ENCODE peak calls at places on chromosomes 11 and 22, in eight cellular contexts. T is stimulated activated CD4-positive, alpha-beta T cell treated with anti-CD3 and anti-CD28 coated beads, Interleukin-1b, Interleukin-23, amount 100 ng/mL, for 24 hours; X is stimulated activated CD8-positive, alpha-beta memory T cell treated with anti-CD3 and anti-CD28 coated beads, Interleukin-2, amount 100 ng/mL, for 1 hour; O is H54; D is omental fat pad; J is glomerular endothelial cell; H is anterior cingulate cortex; G is Panc1. L is an unnamed sample.

GRCh38 chr11:20457934-20458333 is 70.4 kb downstream of the PRMT3 start:
- DNase-seq in D (no peak), X (no peak), T (no peak), G (no peak), H (no peak), O (no peak), J (no peak), L (no peak)

GRCh38 chr22:40525250-40525884 is 111.2 kb downstream of the MRTFA start:
- DNase-seq in G (no peak), T (peak), D (peak), J (no peak), O (no peak), H (no peak), X (peak), L (no peak)

GRCh38 chr11:127651175-127651887 is 650.8 kb upstream of the KIRREL3 start:
- DNase-seq in H (no peak), O (peak), J (no peak), X (no peak), G (peak), D (no peak), T (no peak), L (no peak)

GRCh38 chr11:112542479-112542878 is 281.8 kb upstream of the PLET1 start:
- DNase-seq in G (no peak), D (no peak), X (no peak), O (no peak), J (no peak), H (no peak), T (no peak), L (no peak)

GRCh38 chr22:38569181-38569971 is 607 bp downstream of the DMC1 start:
- DNase-seq in O (no peak), J (no peak), X (no peak), D (no peak), G (no peak), T (no peak), H (no peak), L (no peak)

GRCh38 chr11:40125054-40125453 is 1334.4 kb downstream of the LRRC4C start:
- DNase-seq in O (no peak), X (no peak), T (no peak), J (no peak), H (no peak), D (no peak), G (no peak), L (no peak)

GRCh38 chr22:30116362-30117117 is 36.3 kb downstream of the HORMAD2 start:
- DNase-seq in H (no peak), G (peak), T (no peak), X (no peak), J (no peak), D (no peak), O (no peak), L (no peak)

GRCh38 chr11:1887451-1888346 is 4.0 kb downstream of the PRR33 start:
- DNase-seq in H (no peak), D (no peak), J (no peak), T (no peak), G (no peak), X (no peak), O (no peak), L (no peak)

GRCh38 chr22:25397616-25398015 is 166.9 kb upstream of the GRK3 start:
- DNase-seq in D (no peak), O (no peak), J (no peak), T (no peak), X (no peak), G (no peak), H (no peak), L (no peak)

GRCh38 chr11:96393753-96394348 is 4.0 kb downstream of the JRKL start:
- DNase-seq in T (no peak), G (peak), H (no peak), D (no peak), O (no peak), J (no peak), X (no peak), L (peak)

GRCh38 chr11:64400096-64400495 is 41.1 kb downstream of the RPS6KA4 start:
- DNase-seq in J (no peak), H (no peak), O (peak), X (no peak), T (no peak), G (no peak), D (no peak), L (no peak)

GRCh38 chr11:60657880-60658279 is 41.5 kb upstream of the MS4A8 start:
- DNase-seq in J (no peak), G (no peak), O (no peak), D (no peak), H (no peak), T (no peak), X (no peak), L (no peak)

GRCh38 chr11:76419896-76420295 is 24.9 kb upstream of the EMSY start:
- DNase-seq in X (no peak), J (no peak), O (no peak), T (no peak), D (no peak), H (no peak), G (no peak), L (peak)

GRCh38 chr11:103628121-103628520 is 408.3 kb upstream of the DDI1 start:
- DNase-seq in H (no peak), T (no peak), D (no peak), X (no peak), G (no peak), J (no peak), O (no peak), L (no peak)

GRCh38 chr11:9362393-9362863 is 22.0 kb upstream of the IPO7 start:
- DNase-seq in T (no peak), X (no peak), G (no peak), J (no peak), D (no peak), H (no peak), O (no peak), L (no peak)

GRCh38 chr22:37672920-37673453 is 2.4 kb upstream of the LGALS1 start:
- DNase-seq in T (no peak), O (no peak), H (no peak), D (no peak), X (no peak), G (no peak), J (no peak), L (no peak)

GRCh38 chr11:14275081-14275480 is 83.9 kb downstream of the RRAS2 start:
- DNase-seq in T (no peak), H (no peak), O (no peak), D (no peak), X (no peak), G (no peak), J (no peak), L (no peak)

GRCh38 chr11:46537121-46537520 is 56.7 kb downstream of the AMBRA1 start:
- DNase-seq in H (no peak), O (no peak), T (no peak), G (no peak), D (no peak), J (no peak), X (no peak), L (no peak)

GRCh38 chr11:4038973-4039372 is 55.6 kb upstream of the RRM1 start:
- DNase-seq in D (no peak), O (no peak), H (no peak), J (no peak), X (no peak), T (no peak), G (no peak), L (no peak)

GRCh38 chr11:48150213-48150612 is 66.4 kb upstream of the OR4B1 start:
- DNase-seq in H (no peak), O (no peak), T (no peak), D (no peak), X (no peak), G (no peak), J (peak), L (no peak)

GRCh38 chr11:71472357-71472885 is 19.4 kb downstream of the NADSYN1 start:
- DNase-seq in H (no peak), G (no peak), D (no peak), T (no peak), X (no peak), O (no peak), J (no peak), L (no peak)

GRCh38 chr11:33835143-33835878 is 56.6 kb downstream of the LMO2 start:
- DNase-seq in T (no peak), J (no peak), X (no peak), G (no peak), O (peak), D (no peak), H (no peak), L (no peak)

GRCh38 chr11:76770642-76771445 is 12.3 kb upstream of the TSKU start:
- DNase-seq in X (no peak), G (peak), T (no peak), D (no peak), O (peak), H (no peak), J (no peak), L (no peak)

L was measured in GM10248.